ENCODE peak calls at places on chromosome 21, in four cellular contexts. N is SK-N-SH, D is HCT116, Y is K562. E is an unnamed sample.
A peak's percentile ranks its signal among the peaks of the same experiment; 100 is the strongest.

GRCh38 chr21:43639470-43640178 is 19.7 kb downstream of the HSF2BP start:
- DNase-seq in N (no peak), D (no peak), Y (no peak), E (no peak)

GRCh38 chr21:15098908-15099307 is 34.1 kb upstream of the NRIP1 start:
- DNase-seq in N (no peak), D (no peak), Y (no peak), E (no peak)

GRCh38 chr21:15309022-15309590 is 244.3 kb upstream of the NRIP1 start:
- DNase-seq in N (no peak), D (no peak), Y (no peak), E (no peak)

GRCh38 chr21:26124421-26124833 is 46.1 kb downstream of the APP start:
- DNase-seq in N (no peak), D (no peak), Y (no peak), E (no peak)

GRCh38 chr21:28516996-28517592 is 475.6 kb downstream of the LTN1 start:
- DNase-seq in N (peak; percentile 47), D (no peak), Y (peak; percentile 14), E (peak; percentile 83)

GRCh38 chr21:26965567-26966359 is 1.1 kb downstream of the ADAMTS5 start:
- DNase-seq in N (peak; percentile 86), D (no peak), Y (no peak), E (no peak)

GRCh38 chr21:32949701-32950100 is 76.0 kb upstream of the OLIG2 start:
- DNase-seq in N (no peak), D (no peak), Y (no peak), E (no peak)

GRCh38 chr21:33019885-33020557 is 5.7 kb upstream of the OLIG2 start:
- DNase-seq in N (peak; percentile 29), D (no peak), Y (no peak), E (no peak)

GRCh38 chr21:35400233-35400939 is 351.3 kb upstream of the RUNX1 start:
- DNase-seq in N (peak; percentile 43), D (peak; percentile 81), Y (peak; percentile 79), E (peak; percentile 59)

GRCh38 chr21:22585558-22585957 is 1587.3 kb downstream of the NCAM2 start:
- DNase-seq in N (no peak), D (no peak), Y (no peak), E (no peak)

GRCh38 chr21:34544032-34544496 is 32.1 kb upstream of the KCNE1 start:
- DNase-seq in N (peak; percentile 72), D (peak; percentile 80), Y (peak; percentile 87), E (peak; percentile 88)

GRCh38 chr21:44019568-44019958 is 7.5 kb downstream of the TRAPPC10 start:
- DNase-seq in N (no peak), D (no peak), Y (no peak), E (no peak)

GRCh38 chr21:34122047-34122446 is 48.7 kb downstream of the MRPS6 start:
- DNase-seq in N (no peak), D (no peak), Y (no peak), E (no peak)

GRCh38 chr21:29075706-29076447 is 2.4 kb upstream of the CCT8 start:
- DNase-seq in N (no peak), D (peak; percentile 61), Y (no peak), E (no peak)

GRCh38 chr21:14306143-14306907 is 76.6 kb downstream of the HSPA13 start:
- DNase-seq in N (no peak), D (no peak), Y (peak; percentile 26), E (no peak)

GRCh38 chr21:38777015-38777414 is 28.7 kb upstream of the ETS2 start:
- DNase-seq in N (no peak), D (no peak), Y (no peak), E (no peak)
- H3K4me3 ChIP-seq in N (no peak overlapping the region), D (no peak overlapping the region), Y (no peak overlapping the region), E (no peak overlapping the region)

GRCh38 chr21:45453308-45453950 is 48.5 kb downstream of the COL18A1 start:
- DNase-seq in N (no peak), D (no peak), Y (no peak), E (no peak)

GRCh38 chr21:45455321-45456013 is 50.5 kb downstream of the COL18A1 start:
- DNase-seq in N (no peak), D (no peak), Y (no peak), E (no peak)

GRCh38 chr21:45452696-45453307 is 47.8 kb downstream of the COL18A1 start:
- DNase-seq in N (no peak), D (no peak), Y (no peak), E (no peak)

GRCh38 chr21:45454924-45455315 is 50.0 kb downstream of the COL18A1 start:
- DNase-seq in N (no peak), D (no peak), Y (no peak), E (no peak)

GRCh38 chr21:45454081-45454923 is 49.3 kb downstream of the COL18A1 start:
- DNase-seq in N (no peak), D (no peak), Y (no peak), E (no peak)
- H3K9ac ChIP-seq in N (no peak overlapping the region), D (no peak overlapping the region), Y (peak overlapping the region; percentile 6), E (peak overlapping the region; percentile 39)

GRCh38 chr21:37032877-37033471 is 26.5 kb downstream of the RIPPLY3 start:
- DNase-seq in N (no peak), D (peak; percentile 51), Y (no peak), E (no peak)
- TF ChIP-seq YY1 in N (no peak), D (no peak), Y (no peak), E (no peak)

DNA sequence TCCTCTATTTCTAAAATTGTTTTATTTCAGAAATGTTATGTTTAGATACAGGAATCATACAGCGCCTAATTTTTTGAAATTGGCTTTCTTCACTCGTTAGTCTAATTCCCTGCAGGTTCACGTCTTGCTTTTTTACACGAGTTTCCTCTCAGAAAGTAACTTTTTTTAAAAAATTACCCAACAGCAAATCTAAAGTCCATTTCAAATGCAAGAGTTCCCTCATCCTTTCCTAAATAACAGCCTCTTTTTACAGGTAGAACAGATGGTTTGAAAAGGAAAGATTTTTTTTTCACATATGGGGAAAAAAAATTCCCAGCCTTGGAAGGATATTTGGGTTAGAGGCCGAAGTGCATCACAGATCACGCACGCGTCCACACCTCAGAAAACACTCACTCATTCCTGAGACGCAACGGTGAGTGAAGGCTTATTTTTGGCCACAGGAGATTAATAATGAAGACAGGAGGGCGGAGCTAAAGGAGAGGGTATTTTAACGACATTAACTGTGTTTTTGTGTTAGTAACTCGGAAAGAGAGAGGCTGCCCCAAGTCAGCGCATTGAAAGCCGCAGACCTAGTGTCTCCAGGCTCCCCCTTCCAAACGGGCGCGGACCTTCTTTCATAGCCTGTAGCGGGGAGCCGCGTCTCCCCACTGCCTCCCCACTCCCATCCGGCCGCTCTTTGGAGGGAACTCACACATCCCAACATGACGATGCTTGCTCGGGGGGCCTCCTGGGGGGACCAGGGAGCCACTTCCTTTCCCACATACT is 936 bp upstream of the RIPK4 start:
- DNase-seq in N (no peak), D (no peak), Y (no peak), E (no peak)
- H3K4me3 ChIP-seq in N (peak overlapping the region; percentile 76), D (peak overlapping the region; percentile 74), Y (no peak overlapping the region), E (peak overlapping the region; percentile 19)